ENCODE peak calls at places on chromosomes 13 and 19, in four cellular contexts. F, P, J and S are unnamed samples.

GRCh38 chr19:54311486-54311885 is 1.5 kb downstream of the LILRA5 start:
- DNase-seq in F (no peak), P (no peak), J (peak), S (no peak)

GRCh38 chr19:10929402-10929794 is 787 bp downstream of the TIMM29 start:
- DNase-seq in F (no peak), P (no peak), J (no peak), S (no peak)

GRCh38 chr19:2491130-2491801 is 15.3 kb downstream of the GADD45B start:
- DNase-seq in F (peak), P (no peak), J (no peak), S (peak)

GRCh38 chr19:47374876-47375693 is 26.0 kb downstream of the DHX34 start:
- DNase-seq in F (no peak), P (no peak), J (no peak), S (no peak)

GRCh38 chr19:33690461-33691427 is 69.0 kb downstream of the CHST8 start:
- DNase-seq in F (no peak), P (no peak), J (no peak), S (no peak)

GRCh38 chr19:6551607-6552450 is 21.0 kb downstream of the TNFSF9 start:
- DNase-seq in F (no peak), P (no peak), J (no peak), S (no peak)

GRCh38 chr13:87123987-87124784 is 547.0 kb upstream of the SLITRK5 start:
- DNase-seq in F (no peak), P (peak), J (no peak), S (no peak)

GRCh38 chr19:37986048-37986750 is 79.2 kb downstream of the SIPA1L3 start:
- DNase-seq in F (peak), P (no peak), J (no peak), S (no peak)